ENCODE peak calls at places on chromosome 7, in six cellular contexts. S, L, P, B, G and K are unnamed samples.

GRCh38 chr7:73328696-73329095 is 735 bp downstream of the FKBP6 start:
- DNase-seq in B (no peak), P (no peak), G (no peak), S (no peak), L (no peak), K (no peak)

GRCh38 chr7:1693419-1693990 is 23.4 kb downstream of the ELFN1 start:
- DNase-seq in B (no peak), P (peak; percentile 69), G (no peak), S (peak; percentile 10), L (no peak), K (peak; percentile 51)

GRCh38 chr7:106121189-106121799 is 9.2 kb upstream of the SYPL1 start:
- DNase-seq in P (no peak), L (no peak), S (no peak), G (no peak), B (no peak), K (no peak)

GRCh38 chr7:75056476-75056875 is 17.1 kb downstream of the RCC1L start:
- DNase-seq in S (no peak), G (no peak), L (no peak), B (peak; percentile 56), P (no peak), K (no peak)

GRCh38 chr7:34066968-34067367 is 161.6 kb downstream of the BMPER start:
- DNase-seq in B (no peak), S (no peak), P (no peak), G (no peak), L (no peak), K (no peak)

GRCh38 chr7:151251328-151251925 is 2.9 kb upstream of the SMARCD3 start:
- DNase-seq in G (peak; percentile 54), S (no peak), P (no peak), L (peak; percentile 76), B (peak; percentile 72), K (no peak)

GRCh38 chr7:39509441-39509840 is 56.8 kb upstream of the YAE1 start:
- DNase-seq in P (no peak), S (no peak), B (no peak), L (no peak), G (no peak), K (no peak)

GRCh38 chr7:103524042-103524907 is 78.3 kb upstream of the SLC26A5 start:
- DNase-seq in G (no peak), P (no peak), L (no peak), B (no peak), S (no peak), K (no peak)

GRCh38 chr7:80869821-80870751 is 48.8 kb downstream of the SEMA3C start:
- DNase-seq in L (no peak), S (no peak), G (peak; percentile 24), B (no peak), P (no peak), K (no peak)

GRCh38 chr7:17559388-17559787 is 260.9 kb downstream of the AHR start:
- DNase-seq in S (no peak), G (no peak), B (no peak), P (no peak), L (no peak), K (no peak)

GRCh38 chr7:78794101-78794500 is 659.4 kb downstream of the MAGI2 start:
- DNase-seq in G (no peak), S (no peak), L (no peak), P (no peak), B (no peak), K (no peak)

GRCh38 chr7:105835441-105835840 is 41.0 kb downstream of the ATXN7L1 start:
- DNase-seq in B (no peak), S (no peak), L (no peak), P (no peak), G (no peak), K (no peak)

GRCh38 chr7:73779517-73779916 is 9.4 kb upstream of the CLDN3 start:
- DNase-seq in P (no peak), S (no peak), B (no peak), G (no peak), L (no peak), K (no peak)

GRCh38 chr7:44693641-44694313 is 54.9 kb upstream of the ZMIZ2 start:
- DNase-seq in S (no peak), B (no peak), P (no peak), G (no peak), L (peak; percentile 58), K (peak; percentile 76)

GRCh38 chr7:2781636-2782035 is 62.5 kb downstream of the GNA12 start:
- DNase-seq in P (no peak), B (no peak), S (no peak), L (no peak), G (no peak), K (no peak)

GRCh38 chr7:101927389-101928306 is 110.2 kb downstream of the CUX1 start:
- DNase-seq in S (no peak), B (no peak), P (peak; percentile 45), L (peak; percentile 64), G (no peak), K (no peak)

DNA sequence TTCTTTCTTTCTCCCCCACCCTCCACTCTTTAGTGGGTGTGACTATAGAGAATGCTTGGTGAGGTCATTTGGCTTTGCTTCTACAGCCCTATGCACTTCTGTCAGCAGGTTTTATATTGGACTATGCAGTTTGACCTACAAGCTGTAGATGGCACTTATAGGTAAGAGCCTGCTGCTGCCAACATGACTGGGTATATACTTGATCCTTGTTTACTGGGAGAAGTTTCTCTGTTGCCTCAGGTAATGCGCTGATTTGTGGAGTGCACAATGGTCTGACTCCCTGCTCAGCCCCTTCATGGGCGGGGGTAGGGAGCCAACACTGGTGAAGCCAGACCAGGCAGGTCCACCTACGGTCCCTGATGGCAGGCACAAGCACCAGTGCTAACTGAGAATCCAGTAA is 33.7 kb upstream of the C7orf33 start:
- DNase-seq in S (no peak), B (no peak), P (no peak), G (no peak), L (no peak), K (no peak)
- TF ChIP-seq CTCF in S (no peak), B (no peak), P (no peak), G (no peak), L (no peak), K (no peak)

DNA sequence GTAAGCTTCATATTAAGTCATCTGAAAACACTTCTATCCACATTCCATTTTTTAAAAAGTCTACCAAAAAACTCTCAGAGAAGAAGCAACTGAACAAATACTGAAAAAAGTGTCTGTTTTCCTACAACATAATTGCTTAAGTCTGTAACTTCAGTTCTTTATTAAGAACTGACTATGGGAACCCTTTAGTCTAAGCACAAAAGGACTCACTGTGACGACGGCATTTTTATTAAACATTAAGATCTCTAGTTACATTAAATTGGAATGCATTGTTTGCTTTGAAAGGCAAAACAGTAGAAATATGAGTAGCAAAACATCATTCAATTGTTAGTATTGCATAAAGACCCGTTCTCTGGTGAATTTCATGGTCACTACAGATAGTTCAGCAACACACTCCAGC is 5.8 kb upstream of the FAM3C start:
- DNase-seq in G (no peak), L (no peak), S (no peak), B (no peak), P (no peak), K (no peak)
- H3K27ac ChIP-seq in G (no peak overlapping the region), L (no peak overlapping the region), S (no peak overlapping the region), B (peak overlapping the region; percentile 72), P (no peak overlapping the region), K (no peak overlapping the region)

DNA sequence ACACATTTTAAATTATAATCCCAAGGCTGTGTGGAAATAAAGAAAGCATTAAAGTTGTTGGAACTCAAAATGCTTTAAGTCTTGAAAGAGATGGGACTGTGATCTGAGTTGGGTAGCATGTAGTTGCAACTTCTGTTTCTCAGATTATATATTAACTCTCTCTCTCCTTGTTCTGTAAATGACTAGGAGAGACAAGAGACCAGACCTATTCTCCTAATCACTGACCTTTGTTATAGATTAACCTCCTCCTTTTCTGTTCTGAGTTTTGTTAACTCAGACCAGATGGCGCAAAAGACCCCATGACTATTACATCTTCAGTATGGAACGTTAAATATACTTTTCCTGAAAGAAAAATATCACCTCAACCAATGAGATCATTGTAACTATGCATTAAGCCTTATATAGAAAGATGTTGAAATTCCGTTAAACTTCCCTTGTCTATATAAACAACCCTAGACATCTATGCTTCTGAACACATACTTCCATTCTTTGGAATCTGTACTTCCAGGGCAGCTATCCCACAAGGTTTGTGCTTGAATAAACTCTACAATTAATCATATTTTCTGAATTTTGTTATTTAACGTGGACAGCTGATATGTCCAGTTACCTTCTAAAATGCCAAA is 143.5 kb upstream of the TRIM24 start:
- DNase-seq in L (no peak), B (no peak), G (no peak), S (no peak), P (no peak), K (no peak)
- H3K36me3 ChIP-seq in L (no peaks in the 10 kb centered on the region), B (no peaks in the 10 kb centered on the region), G (no peaks in the 10 kb centered on the region), S (no peaks in the 10 kb centered on the region), P (no peaks in the 10 kb centered on the region), K (no peaks in the 10 kb centered on the region)

GRCh38 chr7:43652364-43652763 is 69.5 kb downstream of the STK17A start:
- DNase-seq in L (no peak), P (no peak), B (no peak), G (no peak), S (no peak), K (no peak)
- TF ChIP-seq CTCF in L (no peak), P (no peak), B (no peak), G (no peak), S (no peak), K (no peak)